ENCODE peak calls at places on chromosomes 13 and 19, in six cellular contexts. A, C, P, B, I and K are unnamed samples.

GRCh38 chr13:83881031-83881727 is 1.1 kb downstream of the SLITRK1 start:
- DNase-seq in A (no peak), I (no peak), C (no peak), B (no peak), P (peak), K (no peak)

GRCh38 chr13:77751513-77752456 is 54.3 kb downstream of the SLAIN1 start:
- DNase-seq in B (no peak), C (peak), I (peak), A (peak), P (peak), K (peak)

GRCh38 chr13:28340272-28340793 is 154.6 kb downstream of the FLT1 start:
- DNase-seq in A (peak), I (no peak), B (no peak), C (no peak), P (no peak), K (peak)

GRCh38 chr19:39413903-39414608 is 1.6 kb downstream of the PLEKHG2 start:
- DNase-seq in P (peak), I (peak), B (peak), C (no peak), A (no peak), K (peak)

GRCh38 chr13:40096357-40096911 is 441.0 kb downstream of the COG6 start:
- DNase-seq in P (peak), C (no peak), B (no peak), A (no peak), I (no peak), K (no peak)

GRCh38 chr19:12365094-12365371 is 450 bp downstream of the ZNF442 start:
- DNase-seq in I (no peak), C (no peak), P (no peak), A (peak), B (no peak), K (peak)

GRCh38 chr19:42198676-42199439 is 18.6 kb downstream of the DEDD2 start:
- DNase-seq in P (no peak), B (no peak), C (no peak), A (no peak), I (no peak), K (no peak)

GRCh38 chr19:10421981-10422461 is 1.7 kb downstream of the PDE4A start:
- DNase-seq in A (no peak), P (no peak), C (no peak), B (no peak), I (no peak), K (no peak)

GRCh38 chr13:45658586-45659235 is 43.2 kb upstream of the ERICH6B start:
- DNase-seq in I (no peak), C (peak), A (peak), P (no peak), B (no peak), K (peak)

GRCh38 chr13:49112782-49113525 is 107.2 kb upstream of the MLNR start:
- DNase-seq in A (peak), I (no peak), C (no peak), P (peak), B (no peak), K (no peak)

GRCh38 chr13:38624822-38625221 is 62.1 kb upstream of the FREM2 start:
- DNase-seq in P (no peak), C (no peak), B (no peak), A (no peak), I (no peak), K (no peak)

GRCh38 chr19:53782698-53783097 is 41.4 kb downstream of the NLRP12 start:
- DNase-seq in I (no peak), C (no peak), A (no peak), B (no peak), P (no peak), K (no peak)

GRCh38 chr13:31385534-31385933 is 185.8 kb downstream of the B3GLCT start:
- DNase-seq in P (no peak), A (no peak), B (no peak), C (no peak), I (no peak), K (no peak)

GRCh38 chr13:27296496-27296895 is 25.9 kb downstream of the RASL11A start:
- DNase-seq in B (no peak), C (no peak), I (no peak), P (no peak), A (no peak), K (no peak)

GRCh38 chr19:48812094-48812929 is 1.5 kb upstream of the BCAT2 start:
- DNase-seq in B (peak), I (peak), P (peak), A (peak), C (no peak), K (peak)

GRCh38 chr19:54040003-54040402 is 23.7 kb downstream of the VSTM1 start:
- DNase-seq in I (no peak), B (no peak), C (no peak), A (no peak), P (no peak), K (no peak)

GRCh38 chr13:99805361-99805760 is 166.2 kb downstream of the ZIC5 start:
- DNase-seq in C (no peak), P (peak), B (no peak), I (no peak), A (no peak), K (no peak)

GRCh38 chr13:23674795-23675640 is 104.8 kb downstream of the TNFRSF19 start:
- DNase-seq in P (no peak), C (peak), B (no peak), I (peak), A (peak), K (peak)

DNA sequence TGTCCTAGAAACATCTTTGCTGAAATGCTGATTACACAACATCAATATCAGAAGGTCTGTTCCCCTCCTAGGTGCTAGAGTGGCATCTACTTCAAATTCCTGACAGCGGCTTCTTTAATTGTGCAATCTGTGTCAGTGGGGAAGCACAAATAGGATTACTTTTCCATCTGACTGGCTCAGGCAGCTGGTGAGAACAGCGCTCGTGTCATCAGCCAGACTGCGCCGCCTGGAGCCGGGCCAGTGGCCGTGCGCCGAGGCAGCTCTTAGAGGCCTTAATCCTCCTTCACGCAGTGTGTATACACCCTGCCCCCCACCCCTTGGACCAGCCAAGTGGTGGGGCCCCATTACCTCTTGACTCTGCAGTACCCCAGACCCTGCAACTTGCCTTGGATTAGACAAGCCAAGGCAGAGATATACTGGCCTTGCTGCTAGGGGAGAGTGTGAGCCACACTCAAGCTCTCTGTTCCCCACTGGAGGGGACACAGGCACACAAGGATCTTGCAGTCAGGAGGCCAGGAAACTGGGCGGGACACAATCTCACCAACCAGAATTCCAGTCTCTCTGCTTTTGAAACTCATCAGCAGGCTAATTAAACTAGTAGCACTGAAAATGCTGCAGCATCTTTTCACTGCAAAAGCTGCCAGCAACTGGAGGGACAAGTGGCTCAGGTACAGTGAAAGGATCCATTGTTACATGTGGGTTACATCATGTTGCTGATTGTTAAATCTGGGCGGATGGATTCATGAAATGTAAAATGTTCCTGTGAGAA is 48.9 kb upstream of the EPHX3 start:
- DNase-seq in C (peak), B (peak), P (peak), A (peak), I (peak), K (peak)
- H3K4me3 ChIP-seq in C (no peak), B (no peak), P (peak), A (no peak), I (no peak), K (no peak)

DNA sequence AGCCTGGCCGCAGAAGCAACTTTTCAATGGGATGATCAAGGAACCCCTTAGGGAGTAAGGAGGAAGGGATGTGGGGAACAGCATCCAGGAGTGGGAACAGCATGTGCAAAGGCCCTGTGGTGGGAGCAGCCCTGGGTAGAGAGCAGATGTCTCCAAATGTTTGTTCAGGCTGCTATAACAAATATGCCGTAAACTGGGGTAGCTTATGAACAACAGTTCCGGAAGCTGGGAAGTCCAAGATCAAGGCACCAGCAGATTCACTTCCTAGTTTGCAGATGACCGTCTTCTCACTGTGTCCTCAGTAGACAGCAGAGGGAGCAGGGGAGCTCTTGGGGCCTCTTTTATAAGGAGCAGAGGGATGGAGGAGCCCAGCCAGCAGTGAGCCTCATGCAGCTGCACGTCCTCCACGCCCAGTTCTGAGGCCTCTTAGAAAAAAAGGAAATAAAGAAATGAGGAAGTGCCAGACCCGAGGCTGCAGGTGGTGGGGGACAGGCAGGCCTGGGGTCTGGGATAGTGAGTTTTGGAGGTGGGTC is 4.2 kb upstream of the LRRC25 start:
- DNase-seq in B (peak), P (peak), I (peak), A (peak), C (no peak), K (peak)
- TF ChIP-seq CTCF in B (peak), P (peak), I (peak), A (peak), C (peak), K (peak)

DNA sequence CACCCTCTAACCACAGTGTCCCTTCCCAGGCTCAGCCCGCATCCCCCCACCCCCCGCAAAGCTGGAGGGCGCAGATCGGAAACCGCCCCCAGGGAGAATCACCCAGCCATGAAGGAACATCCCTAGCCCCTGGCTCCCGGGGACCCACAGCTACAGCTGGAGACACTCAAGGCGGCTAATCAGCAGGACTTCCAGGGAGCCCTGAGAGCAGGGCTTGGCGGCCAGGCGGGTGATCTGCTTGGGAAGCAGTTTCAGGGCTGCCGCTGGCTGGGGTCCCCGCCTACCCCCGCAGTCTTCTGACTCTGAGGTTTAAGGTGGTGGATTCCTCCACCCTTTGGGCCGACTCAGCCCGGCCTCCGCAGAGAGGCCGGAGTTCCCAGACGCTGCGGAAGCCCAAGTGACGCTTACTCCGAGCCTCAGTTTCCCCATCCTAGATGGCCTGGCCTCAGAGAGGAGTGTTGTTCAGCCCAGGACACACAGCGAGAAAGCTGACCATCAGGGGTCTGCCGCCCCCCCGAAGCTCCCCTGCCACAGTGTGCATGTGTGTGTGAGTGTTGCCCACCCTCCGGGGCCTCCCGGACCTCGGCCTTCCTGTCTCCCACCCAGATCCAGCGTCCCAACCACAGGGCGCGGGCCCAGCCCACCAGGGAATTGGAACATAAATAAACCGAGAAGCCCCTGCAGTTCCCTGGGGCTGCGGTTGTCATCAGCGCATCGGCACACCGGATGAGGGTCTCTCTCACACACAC is 9.8 kb downstream of the FUT6 start:
- DNase-seq in C (no peak), A (no peak), P (no peak), I (no peak), B (no peak), K (no peak)
- H3K4me3 ChIP-seq in C (no peak), A (no peak), P (peak), I (no peak), B (no peak), K (peak)

DNA sequence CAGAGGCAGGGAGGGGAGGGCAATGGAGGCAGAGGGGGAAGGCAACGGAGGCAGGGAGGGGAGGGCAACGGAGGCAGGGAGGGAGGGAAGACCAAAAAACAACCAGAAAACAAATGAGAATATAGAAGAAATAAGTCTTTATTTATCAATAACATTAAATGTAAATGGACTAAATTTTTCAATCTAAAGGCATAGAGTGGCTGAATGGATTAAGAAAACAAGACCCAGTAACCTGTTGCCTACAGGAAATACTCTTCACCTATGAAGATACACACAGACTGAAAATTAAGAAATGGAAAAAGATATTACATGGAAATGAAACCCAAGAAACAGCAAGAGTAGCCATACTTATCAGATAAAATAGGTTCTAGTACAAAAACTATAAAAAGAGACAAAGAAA is 536.3 kb downstream of the TBC1D4 start:
- DNase-seq in B (no peak), A (no peak), P (no peak), I (no peak), C (no peak), K (no peak)
- TF ChIP-seq CTCF in B (no peak), A (no peak), P (no peak), I (no peak), C (no peak), K (no peak)

DNA sequence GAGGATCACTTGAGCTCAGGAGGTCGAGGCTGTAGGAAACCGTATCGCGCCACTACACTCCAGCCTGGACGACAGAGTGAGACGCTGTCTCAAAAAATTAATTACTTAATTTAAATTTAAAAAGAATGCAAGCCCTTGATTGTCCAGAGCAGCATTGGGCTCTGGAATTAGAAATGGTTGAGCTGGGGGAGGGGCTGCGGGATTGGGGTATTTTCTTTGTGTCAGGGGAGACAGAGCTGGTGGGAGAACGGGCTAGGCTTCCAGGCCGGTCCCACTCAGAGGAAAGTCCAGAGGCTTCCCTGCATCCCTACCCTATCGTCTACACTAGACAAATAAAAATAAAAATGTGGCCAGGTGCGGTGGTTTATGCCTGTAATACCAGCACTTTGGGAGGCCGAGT is 2.2 kb upstream of the RAB3A start:
- DNase-seq in A (no peak), P (no peak), I (no peak), B (no peak), C (no peak), K (no peak)
- H3K4me3 ChIP-seq in A (no peak), P (peak), I (no peak), B (no peak), C (peak), K (peak)